ENCODE peak calls at places on chromosomes 12 and 14, in five cellular contexts. Y, F, L, D and K are unnamed samples.
A peak's percentile ranks its signal among the peaks of the same experiment; 100 is the strongest.

GRCh38 chr12:6688543-6688999 is 604 bp downstream of the ZNF384 start:
- DNase-seq in Y (no peak), D (peak; percentile 41), F (peak; percentile 83), L (peak; percentile 37), K (no peak)

GRCh38 chr14:101024686-101025085 is 121.2 kb upstream of the RTL1 start:
- DNase-seq in L (no peak), F (no peak), Y (no peak), D (no peak), K (no peak)

GRCh38 chr14:104396682-104397470 is 182.7 kb upstream of the C14orf180 start:
- DNase-seq in Y (no peak), D (no peak), F (no peak), L (no peak), K (no peak)

GRCh38 chr12:188910-189621 is 24.9 kb downstream of the SLC6A12 start:
- DNase-seq in Y (peak; percentile 19), L (peak; percentile 81), D (peak; percentile 56), F (peak; percentile 55), K (peak; percentile 95)

GRCh38 chr12:78189656-78190055 is 359.0 kb downstream of the NAV3 start:
- DNase-seq in D (no peak), Y (peak; percentile 62), F (no peak), L (peak; percentile 37), K (no peak)

GRCh38 chr12:41684997-41685396 is 459.7 kb downstream of the GXYLT1 start:
- DNase-seq in Y (no peak), L (no peak), D (no peak), F (no peak), K (no peak)

GRCh38 chr12:22994276-22994675 is 369.3 kb downstream of the ETNK1 start:
- DNase-seq in Y (no peak), L (no peak), F (no peak), D (no peak), K (no peak)

GRCh38 chr12:20403230-20403629 is 34.9 kb downstream of the PDE3A start:
- DNase-seq in D (no peak), F (no peak), Y (no peak), L (no peak), K (no peak)

GRCh38 chr12:14845350-14845750 is 2.0 kb upstream of the ART4 start:
- DNase-seq in D (peak; percentile 36), Y (peak; percentile 60), L (peak; percentile 77), F (peak; percentile 31), K (peak; percentile 70)

GRCh38 chr12:56126732-56127239 is 1.3 kb upstream of the ESYT1 start:
- DNase-seq in L (no peak), Y (no peak), D (no peak), F (no peak), K (no peak)

GRCh38 chr14:71165650-71166049 is 258.4 kb downstream of the PCNX1 start:
- DNase-seq in Y (no peak), D (no peak), F (no peak), L (no peak), K (no peak)

GRCh38 chr14:87690076-87690661 is 302.8 kb downstream of the GALC start:
- DNase-seq in D (no peak), Y (no peak), L (no peak), F (no peak), K (no peak)

GRCh38 chr12:46126050-46126727 is 135.8 kb upstream of the SCAF11 start:
- DNase-seq in D (no peak), Y (no peak), L (no peak), F (no peak), K (no peak)

GRCh38 chr14:95263527-95264231 is 56.0 kb downstream of the CLMN start:
- DNase-seq in Y (no peak), L (no peak), F (no peak), D (no peak), K (no peak)

GRCh38 chr12:32179011-32179395 is 72.4 kb downstream of the BICD1 start:
- DNase-seq in D (no peak), F (no peak), Y (no peak), L (no peak), K (no peak)

GRCh38 chr12:90106568-90106967 is 397.9 kb upstream of the ATP2B1 start:
- DNase-seq in L (no peak), D (no peak), F (no peak), Y (no peak), K (no peak)

GRCh38 chr14:105888784-105889665 is 362.6 kb downstream of the TMEM121 start:
- DNase-seq in F (peak; percentile 2), L (no peak), D (no peak), Y (no peak), K (no peak)